ENCODE peak calls at places on chromosomes 13 and 19, in nine cellular contexts. B is HS-27A, I is RPMI7951, P is GM23248, A is NCI-H510A, G is midbrain, R is RWPE1, D is brain microvascular endothelial cell, S is T-helper 1 cell. Q is an unnamed sample.

GRCh38 chr13:112103260-112103843 is 36.4 kb downstream of the SOX1 start:
- DNase-seq in B (no peak), I (no peak), P (no peak), A (no peak), G (peak), R (no peak), D (no peak), S (no peak), Q (no peak)

GRCh38 chr19:48543121-48543710 is 8.8 kb upstream of the SULT2B1 start:
- DNase-seq in B (no peak), I (peak), P (peak), A (peak), G (no peak), R (peak), D (peak), S (no peak), Q (no peak)

GRCh38 chr13:100633461-100633860 is 41.1 kb downstream of the TMTC4 start:
- DNase-seq in B (no peak), I (peak), P (peak), A (no peak), G (no peak), R (peak), D (peak), S (no peak), Q (no peak)

GRCh38 chr19:39212377-39212742 is 8.3 kb upstream of the SYCN start:
- DNase-seq in B (peak), I (no peak), P (peak), A (no peak), G (no peak), R (no peak), D (peak), S (peak), Q (no peak)

GRCh38 chr19:46466536-46467199 is 4.7 kb downstream of the PNMA8A start:
- DNase-seq in B (peak), I (peak), P (peak), A (no peak), G (no peak), R (peak), D (peak), S (peak), Q (no peak)

GRCh38 chr13:41085961-41086360 is 24.7 kb downstream of the WBP4 start:
- DNase-seq in B (no peak), I (no peak), P (no peak), A (no peak), G (no peak), R (no peak), D (no peak), S (no peak), Q (no peak)

GRCh38 chr19:45075215-45076028 is 856 bp downstream of the ZNF296 start:
- DNase-seq in B (no peak), I (peak), P (peak), A (peak), G (peak), R (peak), D (no peak), S (peak), Q (peak)

GRCh38 chr19:21143846-21144245 is 2.0 kb downstream of the ZNF431 start:
- DNase-seq in B (no peak), I (no peak), P (peak), A (no peak), G (no peak), R (peak), D (no peak), S (no peak), Q (no peak)

GRCh38 chr19:4889034-4889825 is 13.5 kb downstream of the ARRDC5 start:
- DNase-seq in B (no peak), I (peak), P (peak), A (no peak), G (no peak), R (peak), D (peak), S (no peak), Q (no peak)

GRCh38 chr19:15305582-15306334 is 26.6 kb downstream of the BRD4 start:
- DNase-seq in B (no peak), I (no peak), P (no peak), A (no peak), G (no peak), R (no peak), D (no peak), S (no peak), Q (no peak)

GRCh38 chr19:5115771-5116202 is 146.9 kb downstream of the KDM4B start:
- DNase-seq in B (no peak), I (no peak), P (peak), A (no peak), G (no peak), R (no peak), D (no peak), S (no peak), Q (no peak)

GRCh38 chr13:93249259-93249917 is 22.8 kb downstream of the GPC6 start:
- DNase-seq in B (peak), I (peak), P (peak), A (no peak), G (no peak), R (peak), D (peak), S (no peak), Q (no peak)

GRCh38 chr13:70088926-70089325 is 18.7 kb upstream of the ATXN8OS start:
- DNase-seq in B (no peak), I (no peak), P (no peak), A (no peak), G (no peak), R (no peak), D (no peak), S (no peak), Q (no peak)

GRCh38 chr19:16366433-16367268 is 42.0 kb downstream of the KLF2 start:
- DNase-seq in B (no peak), I (no peak), P (no peak), A (no peak), G (peak), R (no peak), D (no peak), S (peak), Q (peak)

GRCh38 chr13:94198666-94199065 is 280.8 kb downstream of the DCT start:
- DNase-seq in B (no peak), I (peak), P (no peak), A (no peak), G (no peak), R (no peak), D (peak), S (no peak), Q (no peak)

GRCh38 chr13:33015791-33016323 is 366 bp upstream of the KL start:
- DNase-seq in B (no peak), I (no peak), P (peak), A (no peak), G (no peak), R (no peak), D (no peak), S (peak), Q (no peak)

GRCh38 chr19:40335101-40335500 is 13.1 kb downstream of the C19orf47 start:
- DNase-seq in B (no peak), I (no peak), P (no peak), A (no peak), G (no peak), R (no peak), D (no peak), S (no peak), Q (no peak)

GRCh38 chr19:30107351-30107750 is 165.3 kb downstream of the URI1 start:
- DNase-seq in B (no peak), I (no peak), P (no peak), A (no peak), G (no peak), R (no peak), D (no peak), S (no peak), Q (no peak)

GRCh38 chr19:28305513-28305912 is 907.4 kb downstream of the UQCRFS1 start:
- DNase-seq in B (no peak), I (no peak), P (no peak), A (no peak), G (no peak), R (no peak), D (no peak), S (no peak), Q (no peak)

GRCh38 chr19:30376826-30377425 is 4.7 kb downstream of the ZNF536 start:
- DNase-seq in B (no peak), I (no peak), P (no peak), A (no peak), G (no peak), R (no peak), D (no peak), S (no peak), Q (no peak)

GRCh38 chr13:108352599-108352998 is 83.1 kb downstream of the TNFSF13B start:
- DNase-seq in B (no peak), I (no peak), P (no peak), A (no peak), G (no peak), R (no peak), D (no peak), S (no peak), Q (peak)

GRCh38 chr19:11538232-11539036 is at the start of gene CNN1:
- DNase-seq in B (no peak), I (no peak), P (peak), A (no peak), G (no peak), R (no peak), D (peak), S (no peak), Q (no peak)

GRCh38 chr13:30835442-30835841 is 70.6 kb upstream of the MEDAG start:
- DNase-seq in B (no peak), I (peak), P (no peak), A (no peak), G (no peak), R (no peak), D (no peak), S (no peak), Q (no peak)

GRCh38 chr19:8304841-8305621 is 3.1 kb downstream of the CD320 start:
- DNase-seq in B (no peak), I (no peak), P (no peak), A (no peak), G (no peak), R (no peak), D (no peak), S (no peak), Q (peak)

GRCh38 chr19:3420909-3421619 is 54.7 kb downstream of the NFIC start:
- DNase-seq in B (no peak), I (no peak), P (no peak), A (no peak), G (peak), R (no peak), D (no peak), S (no peak), Q (no peak)

GRCh38 chr13:66618702-66619101 is 611.4 kb downstream of the PCDH9 start:
- DNase-seq in B (no peak), I (no peak), P (peak), A (no peak), G (no peak), R (peak), D (no peak), S (no peak), Q (no peak)

GRCh38 chr19:19578241-19578640 is 40.2 kb downstream of the CILP2 start:
- DNase-seq in B (no peak), I (peak), P (no peak), A (no peak), G (no peak), R (no peak), D (no peak), S (no peak), Q (no peak)

GRCh38 chr13:112118451-112119064 is 51.6 kb downstream of the SOX1 start:
- DNase-seq in B (no peak), I (no peak), P (no peak), A (no peak), G (no peak), R (no peak), D (no peak), S (no peak), Q (no peak)

GRCh38 chr19:14826006-14826405 is 9.0 kb downstream of the OR7A5 start:
- DNase-seq in B (no peak), I (no peak), P (no peak), A (no peak), G (no peak), R (peak), D (no peak), S (no peak), Q (no peak)

GRCh38 chr13:113432509-113433270 is 20.6 kb downstream of the ADPRHL1 start:
- DNase-seq in B (no peak), I (no peak), P (no peak), A (no peak), G (no peak), R (no peak), D (no peak), S (no peak), Q (no peak)

GRCh38 chr13:86020350-86021002 is 221.3 kb upstream of the SLITRK6 start:
- DNase-seq in B (no peak), I (peak), P (peak), A (no peak), G (no peak), R (peak), D (peak), S (no peak), Q (no peak)

GRCh38 chr19:2248136-2249009 is 750 bp upstream of the AMH start:
- DNase-seq in B (no peak), I (no peak), P (no peak), A (no peak), G (no peak), R (no peak), D (no peak), S (no peak), Q (no peak)

GRCh38 chr13:48304132-48304876 is 753 bp downstream of the RB1 start:
- DNase-seq in B (no peak), I (peak), P (peak), A (no peak), G (peak), R (peak), D (peak), S (peak), Q (no peak)

GRCh38 chr19:47231215-47232054 is 436 bp upstream of the BBC3 start:
- DNase-seq in B (no peak), I (peak), P (peak), A (peak), G (peak), R (peak), D (peak), S (peak), Q (peak)

GRCh38 chr19:12603714-12604113 is 6.9 kb downstream of the ZNF490 start:
- DNase-seq in B (no peak), I (peak), P (no peak), A (no peak), G (no peak), R (no peak), D (no peak), S (peak), Q (no peak)

GRCh38 chr19:40601061-40601973 is at the start of gene LTBP4:
- DNase-seq in B (no peak), I (peak), P (peak), A (no peak), G (peak), R (no peak), D (no peak), S (no peak), Q (no peak)

GRCh38 chr13:97058896-97059295 is 64.6 kb upstream of the OXGR1 start:
- DNase-seq in B (no peak), I (no peak), P (peak), A (no peak), G (no peak), R (no peak), D (peak), S (no peak), Q (no peak)

GRCh38 chr13:52845766-52846566 is 2.5 kb downstream of the PCDH8 start:
- DNase-seq in B (no peak), I (no peak), P (peak), A (no peak), G (no peak), R (peak), D (no peak), S (peak), Q (peak)

GRCh38 chr19:39746836-39747529 is 9.2 kb upstream of the CLC start:
- DNase-seq in B (no peak), I (no peak), P (no peak), A (no peak), G (no peak), R (no peak), D (no peak), S (no peak), Q (no peak)